ENCODE peak calls at places on chromosomes 6 and 20, in eight cellular contexts. Q, V, B, J, P, E, D and K are unnamed samples.

GRCh38 chr20:10476319-10476724 is 41.2 kb downstream of the SLX4IP start:
- DNase-seq in Q (peak), V (no peak), B (no peak), J (no peak), P (no peak), E (no peak), D (no peak), K (no peak)

GRCh38 chr20:11499235-11499634 is 418.5 kb upstream of the BTBD3 start:
- DNase-seq in Q (peak), V (no peak), B (no peak), J (no peak), P (no peak), E (no peak), D (no peak), K (no peak)

GRCh38 chr6:116419069-116419468 is 42.1 kb upstream of the CALHM6 start:
- DNase-seq in Q (peak), V (no peak), B (no peak), J (no peak), P (no peak), E (no peak), D (no peak), K (no peak)

GRCh38 chr6:119171442-119171841 is 93.0 kb upstream of the FAM184A start:
- DNase-seq in Q (no peak), V (no peak), B (no peak), J (no peak), P (no peak), E (no peak), D (no peak), K (no peak)

GRCh38 chr6:52361945-52362442 is at the start of gene PAQR8:
- DNase-seq in Q (peak), V (peak), B (no peak), J (peak), P (peak), E (peak), D (peak), K (no peak)

GRCh38 chr6:157272866-157273755 is 50.2 kb downstream of the TMEM242 start:
- DNase-seq in Q (no peak), V (peak), B (no peak), J (no peak), P (no peak), E (peak), D (peak), K (no peak)

GRCh38 chr20:41218466-41218865 is 81.1 kb downstream of the PLCG1 start:
- DNase-seq in Q (no peak), V (no peak), B (no peak), J (no peak), P (no peak), E (no peak), D (no peak), K (no peak)

GRCh38 chr20:23551786-23552185 is 16.5 kb downstream of the CST9L start:
- DNase-seq in Q (no peak), V (no peak), B (no peak), J (no peak), P (no peak), E (no peak), D (no peak), K (no peak)

GRCh38 chr20:63096681-63097335 is 90.0 kb upstream of the BHLHE23 start:
- DNase-seq in Q (no peak), V (no peak), B (no peak), J (no peak), P (no peak), E (no peak), D (no peak), K (no peak)

GRCh38 chr6:157505912-157506491 is 125.0 kb downstream of the ZDHHC14 start:
- DNase-seq in Q (peak), V (no peak), B (no peak), J (no peak), P (no peak), E (no peak), D (no peak), K (no peak)

GRCh38 chr6:37569999-37570776 is 70.5 kb upstream of the CCDC167 start:
- DNase-seq in Q (no peak), V (no peak), B (no peak), J (no peak), P (no peak), E (no peak), D (no peak), K (peak)

GRCh38 chr6:49333345-49334120 is 129.5 kb downstream of the MMUT start:
- DNase-seq in Q (peak), V (no peak), B (no peak), J (no peak), P (no peak), E (no peak), D (no peak), K (no peak)

GRCh38 chr6:116111552-116112528 is 11.2 kb downstream of the NT5DC1 start:
- DNase-seq in Q (peak), V (no peak), B (peak), J (no peak), P (no peak), E (peak), D (no peak), K (peak)

GRCh38 chr6:69026243-69026642 is 391.2 kb downstream of the ADGRB3 start:
- DNase-seq in Q (peak), V (no peak), B (no peak), J (no peak), P (no peak), E (no peak), D (no peak), K (no peak)

GRCh38 chr6:31829633-31830492 is 2.3 kb downstream of the HSPA1B start:
- DNase-seq in Q (peak), V (no peak), B (peak), J (no peak), P (no peak), E (no peak), D (no peak), K (peak)

GRCh38 chr20:56391596-56392281 is at the start of gene AURKA:
- DNase-seq in Q (peak), V (no peak), B (no peak), J (no peak), P (no peak), E (no peak), D (no peak), K (no peak)

GRCh38 chr6:121055572-121056163 is 278.6 kb downstream of the TBC1D32 start:
- DNase-seq in Q (peak), V (no peak), B (peak), J (no peak), P (no peak), E (no peak), D (no peak), K (peak)

GRCh38 chr6:169250660-169251059 is 3.0 kb downstream of the THBS2 start:
- DNase-seq in Q (peak), V (no peak), B (no peak), J (no peak), P (no peak), E (no peak), D (no peak), K (no peak)

GRCh38 chr6:133895573-133896343 is 6.8 kb downstream of the TCF21 start:
- DNase-seq in Q (no peak), V (no peak), B (no peak), J (peak), P (no peak), E (no peak), D (no peak), K (peak)

GRCh38 chr6:90660971-90661370 is 74.1 kb upstream of the MAP3K7 start:
- DNase-seq in Q (no peak), V (no peak), B (no peak), J (no peak), P (no peak), E (no peak), D (no peak), K (no peak)

GRCh38 chr20:59265298-59265697 is 35.1 kb upstream of the EDN3 start:
- DNase-seq in Q (no peak), V (no peak), B (no peak), J (no peak), P (no peak), E (no peak), D (no peak), K (no peak)

GRCh38 chr20:57432874-57433491 is 41.8 kb downstream of the RBM38 start:
- DNase-seq in Q (no peak), V (peak), B (no peak), J (no peak), P (peak), E (peak), D (peak), K (no peak)

GRCh38 chr6:152313542-152314482 is 323.4 kb downstream of the SYNE1 start:
- DNase-seq in Q (no peak), V (no peak), B (no peak), J (no peak), P (no peak), E (no peak), D (no peak), K (no peak)